ENCODE peak calls at places on chromosomes 13 and 19, in seven cellular contexts. D, G, C, Z, K, M and Q are unnamed samples.

GRCh38 chr13:25977671-25978070 is 74.1 kb downstream of the SHISA2 start:
- DNase-seq in M (no peak), K (no peak), D (peak; percentile 27), C (no peak), Z (no peak), G (no peak), Q (no peak)

GRCh38 chr19:5941673-5942072 is 27.6 kb downstream of the CAPS start:
- DNase-seq in Z (no peak), D (no peak), M (no peak), G (no peak), K (no peak), C (no peak), Q (no peak)

GRCh38 chr13:111326621-111326965 is 6.2 kb downstream of the TEX29 start:
- DNase-seq in D (no peak), M (no peak), G (no peak), K (no peak), C (no peak), Z (no peak), Q (no peak)

GRCh38 chr19:48539503-48540096 is 12.4 kb upstream of the SULT2B1 start:
- DNase-seq in Z (peak; percentile 68), D (no peak), G (no peak), C (no peak), M (no peak), K (no peak), Q (peak; percentile 84)

GRCh38 chr13:49310251-49310650 is 62.5 kb downstream of the CDADC1 start:
- DNase-seq in M (no peak), G (no peak), K (no peak), C (no peak), Z (no peak), D (no peak), Q (no peak)

GRCh38 chr19:40398417-40399056 is 8.6 kb upstream of the HIPK4 start:
- DNase-seq in M (no peak), G (no peak), C (peak; percentile 67), D (peak; percentile 97), Z (peak; percentile 50), K (peak; percentile 84), Q (no peak)

GRCh38 chr13:20714161-20714560 is 10.7 kb downstream of the IL17D start:
- DNase-seq in G (no peak), C (no peak), D (no peak), M (no peak), Z (no peak), K (no peak), Q (no peak)

GRCh38 chr13:51258612-51259358 is 36.6 kb downstream of the FAM124A start:
- DNase-seq in G (no peak), Z (no peak), K (no peak), M (no peak), C (no peak), D (no peak), Q (no peak)

GRCh38 chr13:26474286-26474685 is 83.2 kb upstream of the WASF3 start:
- DNase-seq in K (no peak), Z (no peak), D (no peak), G (no peak), C (no peak), M (no peak), Q (no peak)

GRCh38 chr13:25300861-25301346 is 521 bp upstream of the NUP58 start:
- DNase-seq in M (no peak), K (peak; percentile 5), Z (no peak), D (peak; percentile 48), C (no peak), G (no peak), Q (no peak)

GRCh38 chr13:113432509-113433270 is 20.6 kb downstream of the ADPRHL1 start:
- DNase-seq in Z (no peak), D (no peak), M (no peak), C (peak; percentile 26), K (no peak), G (no peak), Q (no peak)

GRCh38 chr19:46115396-46116109 is 8.9 kb downstream of the IGFL3 start:
- DNase-seq in Z (peak; percentile 27), D (no peak), K (no peak), M (peak; percentile 33), G (peak; percentile 7), C (no peak), Q (peak; percentile 85)

GRCh38 chr13:99677388-99677951 is 176.2 kb downstream of the TM9SF2 start:
- DNase-seq in D (no peak), Z (peak; percentile 34), K (no peak), G (no peak), M (no peak), C (no peak), Q (peak; percentile 47)

GRCh38 chr13:46403851-46404731 is 17.0 kb upstream of the RUBCNL start:
- DNase-seq in C (peak; percentile 46), M (no peak), K (no peak), G (no peak), Z (no peak), D (no peak), Q (no peak)

GRCh38 chr13:23506071-23506820 is 64.0 kb upstream of the TNFRSF19 start:
- DNase-seq in C (no peak), G (no peak), Z (no peak), D (no peak), K (no peak), M (no peak), Q (no peak)

GRCh38 chr13:107427531-107427930 is 787.8 kb downstream of the LIG4 start:
- DNase-seq in Z (no peak), G (no peak), C (no peak), D (no peak), K (no peak), M (no peak), Q (no peak)

GRCh38 chr19:7783991-7784421 is 21.0 kb downstream of the CLEC4M start:
- DNase-seq in D (peak; percentile 46), C (no peak), K (no peak), G (no peak), M (no peak), Z (peak; percentile 58), Q (peak; percentile 97)

GRCh38 chr13:91153372-91153771 is 194.1 kb upstream of the MIR17HG start:
- DNase-seq in Z (no peak), M (no peak), G (no peak), C (no peak), K (no peak), D (no peak), Q (no peak)

GRCh38 chr13:47332149-47332548 is 435.3 kb upstream of the HTR2A start:
- DNase-seq in M (no peak), Z (no peak), K (no peak), C (no peak), G (no peak), D (no peak), Q (peak; percentile 13)

GRCh38 chr13:21164631-21165030 is 11.7 kb downstream of the SKA3 start:
- DNase-seq in C (no peak), Z (no peak), M (no peak), K (no peak), D (no peak), G (no peak), Q (peak; percentile 57)

GRCh38 chr13:59300347-59301165 is 863.2 kb downstream of the DIAPH3 start:
- DNase-seq in D (peak; percentile 6), C (no peak), Z (no peak), G (no peak), K (no peak), M (no peak), Q (no peak)

GRCh38 chr13:74215420-74215819 is 81.2 kb upstream of the KLF12 start:
- DNase-seq in C (no peak), M (no peak), K (no peak), G (no peak), Z (no peak), D (no peak), Q (no peak)
- H3K4me1 ChIP-seq in C (no peaks in the 10 kb centered on the region), M (no peaks in the 10 kb centered on the region), K (no peaks in the 10 kb centered on the region), G (no peaks in the 10 kb centered on the region), Z (no peaks in the 10 kb centered on the region), D (no peaks in the 10 kb centered on the region), Q (peaks cover 5% of the 10 kb centered on the region)

GRCh38 chr13:64453831-64454230 is 2776.3 kb downstream of the PCDH9 start:
- DNase-seq in D (peak; percentile 11), G (no peak), M (no peak), Z (no peak), K (peak; percentile 65), C (no peak), Q (no peak)
- TF ChIP-seq EZH2phosphoT487 in D (no peak), G (no peak), M (no peak), Z (no peak), K (no peak), C (no peak), Q (no peak)

GRCh38 chr19:38852231-38853044 is 2.7 kb upstream of the HNRNPL start:
- DNase-seq in C (peak; percentile 80), K (peak; percentile 60), Z (peak; percentile 66), G (peak; percentile 64), D (peak; percentile 78), M (no peak), Q (peak; percentile 57)
- H2AFZ ChIP-seq in C (peak overlapping the region; percentile 43), K (peak overlapping the region; percentile 30), Z (peak overlapping the region; percentile 77), G (peak overlapping the region; percentile 40), D (peak overlapping the region; percentile 92), M (no peak overlapping the region), Q (peak overlapping the region; percentile 91)

GRCh38 chr19:2331601-2332246 is 3.2 kb downstream of the SPPL2B start:
- DNase-seq in D (no peak), G (no peak), M (no peak), Z (no peak), C (peak; percentile 14), K (no peak), Q (no peak)

GRCh38 chr19:2330632-2331284 is 2.3 kb downstream of the SPPL2B start:
- DNase-seq in K (no peak), D (no peak), Z (peak; percentile 89), M (no peak), C (no peak), G (no peak), Q (no peak)

GRCh38 chr19:2329162-2329505 is 650 bp downstream of the SPPL2B start:
- DNase-seq in Z (no peak), D (no peak), K (no peak), G (no peak), C (no peak), M (no peak), Q (no peak)

GRCh38 chr19:2329528-2329927 is 1.0 kb downstream of the SPPL2B start:
- DNase-seq in C (peak; percentile 26), K (peak; percentile 93), Z (no peak), G (no peak), D (no peak), M (no peak), Q (no peak)

DNA sequence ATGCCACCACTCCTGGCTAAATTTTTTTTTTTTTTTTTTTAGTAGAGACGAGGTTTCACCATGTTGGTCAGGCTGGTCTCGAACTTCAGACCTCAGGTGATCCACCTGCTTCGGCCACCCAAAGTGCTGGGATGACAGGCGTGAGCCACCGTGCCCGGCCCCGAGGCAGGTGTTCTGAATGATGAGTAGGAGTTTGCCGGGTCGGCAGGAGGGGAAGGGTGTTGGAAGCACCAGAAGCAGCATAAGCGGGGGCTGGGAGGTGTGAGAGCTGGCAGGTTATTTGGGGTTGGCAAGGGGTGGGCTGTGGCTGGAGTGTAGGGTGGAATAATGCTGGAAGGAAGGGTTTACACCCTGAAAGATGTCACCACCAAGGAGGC is 1.8 kb downstream of the SPPL2B start:
- DNase-seq in D (no peak), C (no peak), G (no peak), Z (no peak), K (no peak), M (no peak), Q (no peak)
- H3K4me1 ChIP-seq in D (peaks cover 21% of the 10 kb centered on the region), C (peaks cover 71% of the 10 kb centered on the region), G (peaks cover 42% of the 10 kb centered on the region), Z (peaks cover 45% of the 10 kb centered on the region), K (peaks cover 29% of the 10 kb centered on the region), M (peaks cover 19% of the 10 kb centered on the region), Q (peaks cover 11% of the 10 kb centered on the region)

GRCh38 chr13:109785141-109785891 is 1.1 kb downstream of the IRS2 start:
- DNase-seq in D (peak; percentile 50), C (no peak), M (no peak), Z (peak; percentile 72), G (no peak), K (peak; percentile 66), Q (peak; percentile 33)
- TF ChIP-seq EZH2phosphoT487 in D (no peak), C (no peak), M (no peak), Z (no peak), G (no peak), K (no peak), Q (no peak)